ENCODE peak calls at places on chromosomes 5 and 9, in nine cellular contexts. One of them, this sample, is unnamed.

GRCh38 chr9:89941875-89942274 is 337.1 kb downstream of the GADD45G start:
- DNase-seq in iPS-NIHi11: no peak
- DNase-seq in brain microvascular endothelial cell: no peak
- DNase-seq in A549: peak
- DNase-seq in renal cortical epithelial cell: peak
- DNase-seq in frontal cortex: no peak
- DNase-seq in kidney glomerular epithelial cell: peak
- DNase-seq in NCI-H460: no peak
- DNase-seq in cardiac muscle cell: peak
- DNase-seq in this sample: no peak

GRCh38 chr9:37364136-37364535 is 58.4 kb upstream of the GRHPR start:
- DNase-seq in iPS-NIHi11: no peak
- DNase-seq in brain microvascular endothelial cell: no peak
- DNase-seq in A549: no peak
- DNase-seq in renal cortical epithelial cell: no peak
- DNase-seq in frontal cortex: no peak
- DNase-seq in kidney glomerular epithelial cell: no peak
- DNase-seq in NCI-H460: no peak
- DNase-seq in cardiac muscle cell: no peak
- DNase-seq in this sample: no peak

GRCh38 chr9:93136011-93136440 is 2.0 kb upstream of the NINJ1 start:
- DNase-seq in iPS-NIHi11: no peak
- DNase-seq in brain microvascular endothelial cell: peak
- DNase-seq in A549: peak
- DNase-seq in renal cortical epithelial cell: peak
- DNase-seq in frontal cortex: no peak
- DNase-seq in kidney glomerular epithelial cell: peak
- DNase-seq in NCI-H460: no peak
- DNase-seq in cardiac muscle cell: peak
- DNase-seq in this sample: no peak

GRCh38 chr5:144487761-144488160 is 317.1 kb downstream of the KCTD16 start:
- DNase-seq in iPS-NIHi11: peak
- DNase-seq in brain microvascular endothelial cell: no peak
- DNase-seq in A549: no peak
- DNase-seq in renal cortical epithelial cell: no peak
- DNase-seq in frontal cortex: no peak
- DNase-seq in kidney glomerular epithelial cell: no peak
- DNase-seq in NCI-H460: no peak
- DNase-seq in cardiac muscle cell: no peak
- DNase-seq in this sample: no peak

GRCh38 chr5:179668404-179668803 is 12.4 kb downstream of the CBY3 start:
- DNase-seq in iPS-NIHi11: peak
- DNase-seq in brain microvascular endothelial cell: peak
- DNase-seq in A549: peak
- DNase-seq in renal cortical epithelial cell: peak
- DNase-seq in frontal cortex: no peak
- DNase-seq in kidney glomerular epithelial cell: no peak
- DNase-seq in NCI-H460: peak
- DNase-seq in cardiac muscle cell: peak
- DNase-seq in this sample: peak

GRCh38 chr5:119187776-119188529 is 117.1 kb downstream of the DMXL1 start:
- DNase-seq in iPS-NIHi11: no peak
- DNase-seq in brain microvascular endothelial cell: no peak
- DNase-seq in A549: no peak
- DNase-seq in renal cortical epithelial cell: no peak
- DNase-seq in frontal cortex: no peak
- DNase-seq in kidney glomerular epithelial cell: no peak
- DNase-seq in NCI-H460: no peak
- DNase-seq in cardiac muscle cell: no peak
- DNase-seq in this sample: no peak

GRCh38 chr5:102561894-102562760 is 63.3 kb upstream of the SLCO6A1 start:
- DNase-seq in iPS-NIHi11: peak
- DNase-seq in brain microvascular endothelial cell: peak
- DNase-seq in A549: peak
- DNase-seq in renal cortical epithelial cell: peak
- DNase-seq in frontal cortex: no peak
- DNase-seq in kidney glomerular epithelial cell: no peak
- DNase-seq in NCI-H460: peak
- DNase-seq in cardiac muscle cell: peak
- DNase-seq in this sample: peak

GRCh38 chr5:82858453-82859043 is 218.6 kb downstream of the TMEM167A start:
- DNase-seq in iPS-NIHi11: no peak
- DNase-seq in brain microvascular endothelial cell: no peak
- DNase-seq in A549: no peak
- DNase-seq in renal cortical epithelial cell: no peak
- DNase-seq in frontal cortex: no peak
- DNase-seq in kidney glomerular epithelial cell: no peak
- DNase-seq in NCI-H460: no peak
- DNase-seq in cardiac muscle cell: no peak
- DNase-seq in this sample: no peak

GRCh38 chr5:53032188-53032587 is 43.0 kb downstream of the ITGA2 start:
- DNase-seq in iPS-NIHi11: no peak
- DNase-seq in brain microvascular endothelial cell: no peak
- DNase-seq in A549: no peak
- DNase-seq in renal cortical epithelial cell: no peak
- DNase-seq in frontal cortex: no peak
- DNase-seq in kidney glomerular epithelial cell: no peak
- DNase-seq in NCI-H460: no peak
- DNase-seq in cardiac muscle cell: no peak
- DNase-seq in this sample: no peak

GRCh38 chr5:134458676-134459403 is 47.2 kb upstream of the CDKN2AIPNL start:
- DNase-seq in iPS-NIHi11: no peak
- DNase-seq in brain microvascular endothelial cell: no peak
- DNase-seq in A549: no peak
- DNase-seq in renal cortical epithelial cell: no peak
- DNase-seq in frontal cortex: no peak
- DNase-seq in kidney glomerular epithelial cell: no peak
- DNase-seq in NCI-H460: no peak
- DNase-seq in cardiac muscle cell: no peak
- DNase-seq in this sample: no peak

GRCh38 chr5:3619584-3619983 is 24.0 kb downstream of the IRX1 start:
- DNase-seq in iPS-NIHi11: no peak
- DNase-seq in brain microvascular endothelial cell: no peak
- DNase-seq in A549: no peak
- DNase-seq in renal cortical epithelial cell: no peak
- DNase-seq in frontal cortex: no peak
- DNase-seq in kidney glomerular epithelial cell: no peak
- DNase-seq in NCI-H460: no peak
- DNase-seq in cardiac muscle cell: no peak
- DNase-seq in this sample: no peak

GRCh38 chr5:80237243-80237642 is 18.6 kb downstream of the SERINC5 start:
- DNase-seq in iPS-NIHi11: no peak
- DNase-seq in brain microvascular endothelial cell: no peak
- DNase-seq in A549: no peak
- DNase-seq in renal cortical epithelial cell: no peak
- DNase-seq in frontal cortex: no peak
- DNase-seq in kidney glomerular epithelial cell: no peak
- DNase-seq in NCI-H460: no peak
- DNase-seq in cardiac muscle cell: no peak
- DNase-seq in this sample: no peak

GRCh38 chr5:82422751-82423181 is 144.6 kb upstream of the RPS23 start:
- DNase-seq in iPS-NIHi11: no peak
- DNase-seq in brain microvascular endothelial cell: no peak
- DNase-seq in A549: no peak
- DNase-seq in renal cortical epithelial cell: peak
- DNase-seq in frontal cortex: no peak
- DNase-seq in kidney glomerular epithelial cell: no peak
- DNase-seq in NCI-H460: no peak
- DNase-seq in cardiac muscle cell: peak
- DNase-seq in this sample: no peak

GRCh38 chr5:78755822-78756429 is 107.4 kb upstream of the LHFPL2 start:
- DNase-seq in iPS-NIHi11: no peak
- DNase-seq in brain microvascular endothelial cell: no peak
- DNase-seq in A549: no peak
- DNase-seq in renal cortical epithelial cell: no peak
- DNase-seq in frontal cortex: no peak
- DNase-seq in kidney glomerular epithelial cell: no peak
- DNase-seq in NCI-H460: no peak
- DNase-seq in cardiac muscle cell: no peak
- DNase-seq in this sample: no peak

GRCh38 chr5:133406208-133406607 is 206.1 kb downstream of the FSTL4 start:
- DNase-seq in iPS-NIHi11: no peak
- DNase-seq in brain microvascular endothelial cell: no peak
- DNase-seq in A549: no peak
- DNase-seq in renal cortical epithelial cell: no peak
- DNase-seq in frontal cortex: no peak
- DNase-seq in kidney glomerular epithelial cell: no peak
- DNase-seq in NCI-H460: no peak
- DNase-seq in cardiac muscle cell: no peak
- DNase-seq in this sample: no peak

GRCh38 chr5:160467555-160468418 is 46.1 kb downstream of the PTTG1 start:
- DNase-seq in iPS-NIHi11: peak
- DNase-seq in brain microvascular endothelial cell: peak
- DNase-seq in A549: peak
- DNase-seq in renal cortical epithelial cell: peak
- DNase-seq in frontal cortex: no peak
- DNase-seq in kidney glomerular epithelial cell: peak
- DNase-seq in NCI-H460: no peak
- DNase-seq in cardiac muscle cell: peak
- DNase-seq in this sample: no peak

GRCh38 chr5:122846051-122846567 is 696 bp downstream of the SNX24 start:
- DNase-seq in iPS-NIHi11: no peak
- DNase-seq in brain microvascular endothelial cell: no peak
- DNase-seq in A549: peak
- DNase-seq in renal cortical epithelial cell: peak
- DNase-seq in frontal cortex: peak
- DNase-seq in kidney glomerular epithelial cell: peak
- DNase-seq in NCI-H460: peak
- DNase-seq in cardiac muscle cell: peak
- DNase-seq in this sample: no peak

GRCh38 chr5:168097852-168098251 is 193.6 kb upstream of the WWC1 start:
- DNase-seq in iPS-NIHi11: no peak
- DNase-seq in brain microvascular endothelial cell: no peak
- DNase-seq in A549: no peak
- DNase-seq in renal cortical epithelial cell: no peak
- DNase-seq in frontal cortex: no peak
- DNase-seq in kidney glomerular epithelial cell: peak
- DNase-seq in NCI-H460: no peak
- DNase-seq in cardiac muscle cell: no peak
- DNase-seq in this sample: no peak

GRCh38 chr9:112771359-112772214 is 21.0 kb downstream of the SNX30 start:
- DNase-seq in iPS-NIHi11: no peak
- DNase-seq in brain microvascular endothelial cell: no peak
- DNase-seq in A549: no peak
- DNase-seq in renal cortical epithelial cell: no peak
- DNase-seq in frontal cortex: no peak
- DNase-seq in kidney glomerular epithelial cell: no peak
- DNase-seq in NCI-H460: no peak
- DNase-seq in cardiac muscle cell: peak
- DNase-seq in this sample: no peak

GRCh38 chr5:158753354-158753753 is 346.4 kb downstream of the EBF1 start:
- DNase-seq in iPS-NIHi11: no peak
- DNase-seq in brain microvascular endothelial cell: no peak
- DNase-seq in A549: no peak
- DNase-seq in renal cortical epithelial cell: peak
- DNase-seq in frontal cortex: no peak
- DNase-seq in kidney glomerular epithelial cell: no peak
- DNase-seq in NCI-H460: no peak
- DNase-seq in cardiac muscle cell: no peak
- DNase-seq in this sample: no peak

GRCh38 chr9:37820142-37820541 is 19.5 kb downstream of the DCAF10 start:
- DNase-seq in iPS-NIHi11: no peak
- DNase-seq in brain microvascular endothelial cell: no peak
- DNase-seq in A549: no peak
- DNase-seq in renal cortical epithelial cell: no peak
- DNase-seq in frontal cortex: no peak
- DNase-seq in kidney glomerular epithelial cell: no peak
- DNase-seq in NCI-H460: no peak
- DNase-seq in cardiac muscle cell: no peak
- DNase-seq in this sample: no peak

GRCh38 chr5:79924936-79925893 is 65.8 kb downstream of the MTX3 start:
- DNase-seq in iPS-NIHi11: peak
- DNase-seq in brain microvascular endothelial cell: no peak
- DNase-seq in A549: peak
- DNase-seq in renal cortical epithelial cell: no peak
- DNase-seq in frontal cortex: no peak
- DNase-seq in kidney glomerular epithelial cell: no peak
- DNase-seq in NCI-H460: no peak
- DNase-seq in cardiac muscle cell: peak
- DNase-seq in this sample: no peak

GRCh38 chr5:171798413-171798812 is 12.8 kb downstream of the SMIM23 start:
- DNase-seq in iPS-NIHi11: no peak
- DNase-seq in brain microvascular endothelial cell: no peak
- DNase-seq in A549: no peak
- DNase-seq in renal cortical epithelial cell: no peak
- DNase-seq in frontal cortex: no peak
- DNase-seq in kidney glomerular epithelial cell: no peak
- DNase-seq in NCI-H460: no peak
- DNase-seq in cardiac muscle cell: no peak
- DNase-seq in this sample: no peak

GRCh38 chr5:62689599-62690368 is 111.2 kb downstream of the LRRC70 start:
- DNase-seq in iPS-NIHi11: no peak
- DNase-seq in brain microvascular endothelial cell: no peak
- DNase-seq in A549: no peak
- DNase-seq in renal cortical epithelial cell: peak
- DNase-seq in frontal cortex: no peak
- DNase-seq in kidney glomerular epithelial cell: no peak
- DNase-seq in NCI-H460: no peak
- DNase-seq in cardiac muscle cell: no peak
- DNase-seq in this sample: no peak

GRCh38 chr5:157582731-157583580 is 7.4 kb upstream of the ADAM19 start:
- DNase-seq in iPS-NIHi11: no peak
- DNase-seq in brain microvascular endothelial cell: no peak
- DNase-seq in A549: no peak
- DNase-seq in renal cortical epithelial cell: no peak
- DNase-seq in frontal cortex: no peak
- DNase-seq in kidney glomerular epithelial cell: no peak
- DNase-seq in NCI-H460: no peak
- DNase-seq in cardiac muscle cell: no peak
- DNase-seq in this sample: no peak

GRCh38 chr5:178766936-178767912 is 36.8 kb upstream of the ZNF354A start:
- DNase-seq in iPS-NIHi11: peak
- DNase-seq in brain microvascular endothelial cell: no peak
- DNase-seq in A549: no peak
- DNase-seq in renal cortical epithelial cell: no peak
- DNase-seq in frontal cortex: no peak
- DNase-seq in kidney glomerular epithelial cell: no peak
- DNase-seq in NCI-H460: no peak
- DNase-seq in cardiac muscle cell: no peak
- DNase-seq in this sample: no peak

GRCh38 chr9:120625222-120625621 is 45.3 kb upstream of the CDK5RAP2 start:
- DNase-seq in iPS-NIHi11: no peak
- DNase-seq in brain microvascular endothelial cell: no peak
- DNase-seq in A549: no peak
- DNase-seq in renal cortical epithelial cell: no peak
- DNase-seq in frontal cortex: no peak
- DNase-seq in kidney glomerular epithelial cell: no peak
- DNase-seq in NCI-H460: no peak
- DNase-seq in cardiac muscle cell: peak
- DNase-seq in this sample: no peak

This sample was measured in HCT116.